ENCODE peak calls at places on chromosomes 12 and 14, in five cellular contexts. T, B, A, I and Q are unnamed samples.

GRCh38 chr12:69879007-69879960 is 54.3 kb downstream of the MYRFL start:
- DNase-seq in T (peak), B (peak), A (peak), I (peak), Q (no peak)

GRCh38 chr12:46580445-46580844 is 207.9 kb upstream of the SLC38A2 start:
- DNase-seq in T (no peak), B (no peak), A (no peak), I (no peak), Q (no peak)

GRCh38 chr12:96506776-96507175 is 17.4 kb downstream of the CFAP54 start:
- DNase-seq in T (no peak), B (no peak), A (no peak), I (no peak), Q (no peak)

GRCh38 chr12:130702966-130703732 is 12.9 kb downstream of the RIMBP2 start:
- DNase-seq in T (no peak), B (no peak), A (no peak), I (no peak), Q (no peak)

GRCh38 chr12:119843100-119843499 is 34.0 kb downstream of the CIT start:
- DNase-seq in T (peak), B (peak), A (no peak), I (peak), Q (no peak)

GRCh38 chr14:93788307-93788556 is at the start of gene PRIMA1:
- DNase-seq in T (no peak), B (no peak), A (no peak), I (no peak), Q (no peak)

GRCh38 chr14:54877703-54878021 is 25.0 kb downstream of the GCH1 start:
- DNase-seq in T (no peak), B (no peak), A (no peak), I (no peak), Q (no peak)

GRCh38 chr14:99909500-99910064 is 116.4 kb downstream of the EML1 start:
- DNase-seq in T (no peak), B (no peak), A (no peak), I (no peak), Q (no peak)

GRCh38 chr12:120265483-120266179 is at the start of gene PXN:
- DNase-seq in T (no peak), B (peak), A (peak), I (peak), Q (no peak)

GRCh38 chr12:92041742-92042141 is 103.9 kb downstream of the BTG1 start:
- DNase-seq in T (no peak), B (peak), A (no peak), I (no peak), Q (no peak)

GRCh38 chr12:66623455-66623854 is 55.4 kb downstream of the GRIP1 start:
- DNase-seq in T (no peak), B (no peak), A (no peak), I (no peak), Q (no peak)

GRCh38 chr12:75923964-75924666 is 107.5 kb downstream of the PHLDA1 start:
- DNase-seq in T (peak), B (no peak), A (no peak), I (peak), Q (no peak)

GRCh38 chr12:25723286-25723685 is 170.2 kb upstream of the LMNTD1 start:
- DNase-seq in T (peak), B (peak), A (no peak), I (peak), Q (no peak)

GRCh38 chr12:32151081-32151480 is 44.4 kb downstream of the BICD1 start:
- DNase-seq in T (no peak), B (no peak), A (no peak), I (no peak), Q (no peak)

GRCh38 chr12:132945806-132946506 is 10.2 kb downstream of the ZNF605 start:
- DNase-seq in T (no peak), B (no peak), A (no peak), I (no peak), Q (no peak)

GRCh38 chr14:100677925-100678765 is 48.5 kb upstream of the DLK1 start:
- DNase-seq in T (peak), B (peak), A (no peak), I (peak), Q (no peak)

GRCh38 chr12:72295744-72296143 is 23.6 kb downstream of the TRHDE start:
- DNase-seq in T (peak), B (peak), A (no peak), I (peak), Q (no peak)

GRCh38 chr14:23042162-23042965 is at the start of gene PSMB11:
- DNase-seq in T (no peak), B (no peak), A (no peak), I (no peak), Q (no peak)
- TF ChIP-seq CTCF in T (no peak), B (no peak), A (no peak), I (no peak), Q (no peak)

GRCh38 chr14:85532570-85532969 is 2.6 kb downstream of the FLRT2 start:
- DNase-seq in T (no peak), B (no peak), A (no peak), I (no peak), Q (no peak)
- H3K4me3 ChIP-seq in T (peak), B (peak), A (peak), I (peak), Q (peak)

GRCh38 chr12:30898846-30899245 is 27.7 kb upstream of the TSPAN11 start:
- DNase-seq in T (no peak), B (no peak), A (no peak), I (no peak), Q (no peak)
- TF ChIP-seq CTCF in T (no peak), B (no peak), A (no peak), I (no peak), Q (no peak)

DNA sequence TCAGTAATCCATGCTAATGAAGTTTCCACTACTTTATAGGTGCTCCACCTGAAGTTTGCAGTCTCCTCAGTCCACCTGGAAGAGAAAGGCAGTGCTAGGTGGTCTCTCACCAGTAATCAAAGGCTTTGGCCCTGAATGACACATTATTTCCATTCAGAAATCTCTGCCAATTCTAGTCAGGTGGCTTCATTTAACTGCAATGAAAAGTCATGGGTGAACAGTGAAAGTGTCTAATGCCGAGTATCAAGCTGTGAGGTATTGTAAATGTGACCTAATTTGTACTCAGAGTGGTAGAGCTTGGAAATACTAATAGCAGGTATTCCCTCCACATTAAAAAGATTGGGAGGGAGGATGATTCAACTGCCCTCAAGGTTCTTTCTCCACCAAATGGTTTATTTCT is 220.9 kb upstream of the LRFN5 start:
- DNase-seq in T (no peak), B (no peak), A (no peak), I (no peak), Q (no peak)
- H3K4me3 ChIP-seq in T (no peak), B (no peak), A (no peak), I (no peak), Q (no peak)

DNA sequence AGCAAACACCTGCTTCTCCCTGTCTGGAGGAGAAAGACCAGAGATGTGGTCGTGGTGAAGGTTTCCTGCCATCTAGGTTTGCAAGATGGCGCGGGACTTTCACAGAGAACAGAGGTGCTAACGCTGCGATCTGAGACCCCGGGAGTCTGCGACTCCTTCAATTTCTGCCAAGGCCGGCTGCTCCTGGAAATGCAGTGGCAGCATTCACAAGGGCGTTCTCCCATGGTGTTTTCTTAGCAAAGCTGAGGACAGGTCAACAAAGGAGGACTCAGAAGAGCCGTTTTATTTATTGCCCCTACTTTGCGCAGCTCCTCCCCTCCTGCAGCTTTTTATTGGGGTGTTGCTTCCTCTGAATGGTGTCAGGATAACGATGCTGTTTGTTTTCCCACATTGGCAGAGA is 86.3 kb downstream of the TMEM132C start:
- DNase-seq in T (no peak), B (no peak), A (no peak), I (no peak), Q (no peak)
- TF ChIP-seq CTCF in T (no peak), B (no peak), A (no peak), I (no peak), Q (no peak)

GRCh38 chr12:68619541-68619940 is 8.8 kb downstream of the RAP1B start:
- DNase-seq in T (no peak), B (no peak), A (no peak), I (peak), Q (no peak)

GRCh38 chr12:68623059-68623458 is 12.4 kb downstream of the RAP1B start:
- DNase-seq in T (no peak), B (no peak), A (no peak), I (no peak), Q (no peak)

GRCh38 chr12:68621092-68622081 is 10.7 kb downstream of the RAP1B start:
- DNase-seq in T (no peak), B (no peak), A (no peak), I (no peak), Q (no peak)

GRCh38 chr12:68622250-68622649 is 11.6 kb downstream of the RAP1B start:
- DNase-seq in T (no peak), B (no peak), A (no peak), I (no peak), Q (no peak)

GRCh38 chr12:68620528-68620927 is 9.8 kb downstream of the RAP1B start:
- DNase-seq in T (no peak), B (no peak), A (no peak), I (no peak), Q (no peak)
- H3K4me3 ChIP-seq in T (no peak), B (no peak), A (peak), I (no peak), Q (no peak)

DNA sequence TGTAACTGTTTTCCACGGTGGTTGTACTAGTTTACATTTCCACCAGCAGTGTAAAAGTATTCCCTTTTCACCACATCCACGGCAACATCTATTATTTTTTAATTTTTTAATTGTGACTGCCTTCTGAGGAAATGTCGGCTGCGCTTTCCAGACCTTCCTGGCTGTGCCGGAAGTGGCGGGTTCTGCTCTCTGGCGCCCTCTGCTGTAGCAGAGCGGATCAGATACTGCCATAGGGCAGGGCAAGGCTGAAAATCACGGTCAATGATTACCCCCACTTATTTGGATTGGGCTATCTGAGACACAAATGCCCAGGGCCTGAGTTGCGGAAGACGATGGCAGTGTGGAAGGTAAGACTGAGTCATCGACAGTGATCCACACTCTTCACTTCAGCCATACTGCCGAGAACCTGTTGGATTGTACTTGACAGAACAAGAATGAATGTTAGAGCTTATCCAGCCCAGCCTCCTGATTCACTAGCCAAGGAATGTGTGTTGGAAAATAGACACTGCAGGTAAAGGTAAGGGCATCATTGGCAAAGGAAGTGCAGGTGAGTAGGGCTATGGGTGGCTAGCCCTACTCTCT is 124.2 kb downstream of the NTF3 start:
- DNase-seq in T (no peak), B (no peak), A (no peak), I (no peak), Q (no peak)
- TF ChIP-seq CTCF in T (no peak), B (peak), A (peak), I (no peak), Q (peak)

GRCh38 chr14:23071975-23072539 is 14.7 kb upstream of the CDH24 start:
- DNase-seq in T (no peak), B (no peak), A (no peak), I (no peak), Q (no peak)
- H3K4me3 ChIP-seq in T (peak), B (no peak), A (peak), I (no peak), Q (no peak)

GRCh38 chr14:64238049-64238448 is 56.1 kb downstream of the ESR2 start:
- DNase-seq in T (no peak), B (no peak), A (no peak), I (no peak), Q (no peak)
- TF ChIP-seq CTCF in T (no peak), B (no peak), A (no peak), I (no peak), Q (no peak)

DNA sequence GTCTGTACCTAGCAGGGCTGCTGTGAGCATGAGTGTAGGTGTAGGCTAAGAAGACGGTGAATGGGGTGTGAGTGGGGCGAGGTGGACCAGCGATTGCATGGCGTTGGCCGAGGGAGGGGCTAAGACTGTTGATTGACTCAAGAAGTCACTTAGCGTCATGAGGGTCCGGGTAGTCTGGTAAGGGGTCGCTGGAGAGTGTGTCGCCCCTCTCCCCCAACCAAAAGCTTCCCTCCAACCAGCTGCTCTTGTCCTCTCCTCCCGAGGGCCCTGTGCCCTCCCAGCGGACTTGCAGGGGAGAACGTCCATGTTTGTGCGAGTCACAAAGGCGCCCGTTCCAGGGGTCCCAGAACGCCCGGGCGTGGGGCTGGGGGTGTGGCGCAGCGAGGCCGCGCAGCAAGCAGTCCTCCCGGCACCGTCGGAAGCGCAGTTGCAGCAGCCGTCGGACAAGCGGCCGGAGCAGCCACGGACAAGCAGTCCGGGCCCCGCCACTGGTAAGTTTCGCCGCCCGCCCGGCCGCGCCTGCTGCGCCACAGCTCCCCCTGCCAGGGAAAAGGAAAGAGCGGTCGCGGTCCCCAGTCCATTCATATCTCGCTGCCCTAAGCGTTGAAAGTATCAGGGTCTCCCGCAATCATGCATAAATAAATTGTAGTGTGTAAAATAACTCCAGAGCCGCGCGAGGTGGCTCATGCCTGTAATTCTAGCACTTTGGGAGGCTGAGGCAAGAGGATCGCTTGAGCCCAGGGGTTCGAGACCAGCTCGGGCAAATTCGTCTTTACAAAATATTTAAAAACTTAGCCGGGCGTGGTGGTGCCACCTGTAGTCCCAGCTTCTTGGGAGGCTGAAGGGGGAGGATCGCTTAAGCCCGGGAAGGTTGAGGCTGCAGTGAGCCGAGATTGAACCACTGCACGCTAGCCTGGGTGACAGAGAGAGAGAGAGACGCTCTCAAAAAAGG is at the start of gene CCDC63:
- DNase-seq in T (peak), B (no peak), A (no peak), I (peak), Q (no peak)
- H3K4me3 ChIP-seq in T (no peak), B (peak), A (peak), I (no peak), Q (peak)